ENCODE peak calls at places on chromosomes 7 and 10, in four cellular contexts. I is Peyer's patch, J is aorta, R is heart right ventricle. T is an unnamed sample.
A peak's percentile ranks its signal among the peaks of the same experiment; 100 is the strongest.

GRCh38 chr7:23607130-23607529 is 9.9 kb downstream of the CCDC126 start:
- DNase-seq in I (no peak), J (no peak), R (no peak), T (no peak)

GRCh38 chr7:10934292-10934691 is 39.4 kb upstream of the PHF14 start:
- DNase-seq in I (no peak), J (no peak), R (no peak), T (no peak)

GRCh38 chr7:108503112-108504026 is 22.6 kb downstream of the PNPLA8 start:
- DNase-seq in I (no peak), J (no peak), R (no peak), T (no peak)

GRCh38 chr7:82665966-82666507 is 222.5 kb upstream of the CACNA2D1 start:
- DNase-seq in I (no peak), J (no peak), R (no peak), T (no peak)

GRCh38 chr10:83666762-83667161 is 472.5 kb upstream of the GHITM start:
- DNase-seq in I (no peak), J (no peak), R (no peak), T (no peak)

GRCh38 chr7:370775-371118 is 80.8 kb downstream of the FOXL3 start:
- DNase-seq in I (no peak), J (peak; percentile 34), R (no peak), T (no peak)

GRCh38 chr10:45034301-45034700 is 33.6 kb downstream of the ZNF22 start:
- DNase-seq in I (no peak), J (no peak), R (no peak), T (no peak)

GRCh38 chr7:8923164-8923806 is 489.9 kb downstream of the NXPH1 start:
- DNase-seq in I (no peak), J (no peak), R (no peak), T (no peak)

GRCh38 chr10:61987951-61988379 is 86.5 kb downstream of the ARID5B start:
- DNase-seq in I (no peak), J (no peak), R (no peak), T (no peak)

GRCh38 chr10:22740180-22740579 is 25.8 kb upstream of the PIP4K2A start:
- DNase-seq in I (no peak), J (no peak), R (no peak), T (no peak)

GRCh38 chr7:29442146-29442545 is 121.5 kb upstream of the PRR15 start:
- DNase-seq in I (no peak), J (no peak), R (no peak), T (no peak)

GRCh38 chr10:43671659-43672555 is 23.2 kb upstream of the ZNF32 start:
- DNase-seq in I (peak; percentile 65), J (no peak), R (peak; percentile 69), T (no peak)

GRCh38 chr7:151964951-151965350 is 8.7 kb downstream of the GALNTL5 start:
- DNase-seq in I (no peak), J (no peak), R (no peak), T (no peak)

GRCh38 chr7:1459512-1459892 is 232 bp upstream of the MICALL2 start:
- DNase-seq in I (peak; percentile 100), J (peak; percentile 100), R (peak; percentile 99), T (peak; percentile 99)
- H3K4me3 ChIP-seq in I (peak overlapping the region; percentile 86), J (peak overlapping the region; percentile 50), R (peak overlapping the region; percentile 90), T (peak overlapping the region; percentile 69)

DNA sequence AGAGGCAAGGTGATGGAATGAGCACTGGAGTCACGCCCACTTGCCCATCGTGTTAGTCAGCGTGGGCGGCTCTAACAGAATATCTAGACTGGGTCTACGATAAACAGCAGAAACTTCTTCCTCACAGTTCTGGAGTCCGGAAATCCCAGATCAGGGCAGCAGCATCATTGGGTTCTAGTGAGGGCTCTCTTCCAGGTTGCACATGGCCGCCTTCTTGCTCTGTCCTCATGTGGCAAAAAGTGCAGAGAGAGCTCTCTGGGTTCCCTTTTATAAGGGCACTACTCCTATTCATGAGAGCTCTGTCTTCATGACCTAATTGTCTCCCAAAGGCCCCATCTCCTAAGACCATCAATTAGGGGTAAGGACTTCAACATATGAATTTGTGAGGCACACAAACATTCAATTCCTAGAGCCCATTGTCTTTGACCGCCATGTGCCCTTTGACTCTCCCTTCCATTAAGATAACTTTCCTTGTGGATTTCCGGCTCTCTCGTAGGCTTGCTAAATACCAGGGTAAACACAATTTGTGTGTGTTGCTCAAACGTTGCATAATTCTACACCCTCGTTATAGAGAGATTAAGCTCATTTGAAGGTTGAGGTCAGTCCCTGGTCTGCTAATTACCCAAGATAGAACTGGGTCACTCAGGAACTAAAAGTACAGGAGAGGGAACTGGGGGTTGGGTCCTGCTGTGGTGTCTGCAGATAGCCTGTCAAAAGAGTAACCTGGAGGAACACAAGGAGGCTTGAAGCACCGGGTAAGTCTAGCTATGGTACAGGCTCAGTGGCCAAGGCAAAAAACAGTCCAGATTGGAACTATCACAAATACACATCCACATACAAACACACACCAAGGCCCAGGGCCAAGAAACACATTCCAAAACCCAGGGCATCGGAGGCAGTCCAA is 28.7 kb upstream of the USP6NL start:
- DNase-seq in I (no peak), J (no peak), R (no peak), T (no peak)
- H3K4me1 ChIP-seq in I (no peaks in the 10 kb centered on the region), J (no peaks in the 10 kb centered on the region), R (no peaks in the 10 kb centered on the region), T (no peaks in the 10 kb centered on the region)

GRCh38 chr10:131248376-131249165 is 63.0 kb downstream of the TCERG1L start:
- DNase-seq in I (no peak), J (peak; percentile 67), R (no peak), T (no peak)

GRCh38 chr10:131247873-131248272 is 63.6 kb downstream of the TCERG1L start:
- DNase-seq in I (no peak), J (no peak), R (no peak), T (no peak)

GRCh38 chr10:131246089-131246488 is 65.4 kb downstream of the TCERG1L start:
- DNase-seq in I (no peak), J (peak; percentile 57), R (no peak), T (no peak)

GRCh38 chr10:131245475-131246059 is 66.0 kb downstream of the TCERG1L start:
- DNase-seq in I (no peak), J (peak; percentile 47), R (no peak), T (no peak)

DNA sequence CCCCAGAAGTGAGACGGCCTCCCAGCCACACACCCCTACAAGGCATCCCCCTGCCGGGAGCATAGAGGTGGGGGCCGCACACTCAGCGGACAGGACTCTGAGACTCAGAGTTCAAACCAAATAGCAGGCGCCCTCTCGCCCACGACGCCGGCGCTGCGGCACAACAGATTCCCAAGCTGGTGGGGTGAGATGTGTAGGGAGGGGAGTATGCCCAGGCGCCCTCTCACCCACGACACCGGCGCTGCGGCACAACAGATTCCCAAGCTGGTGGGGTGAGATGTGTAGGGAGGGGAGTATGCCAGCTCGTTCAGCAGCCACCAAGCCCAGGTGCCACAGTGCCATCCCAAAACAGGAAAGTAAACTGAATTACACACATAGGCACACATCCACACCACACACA is 64.7 kb downstream of the TCERG1L start:
- DNase-seq in I (no peak), J (peak; percentile 67), R (no peak), T (no peak)
- H3K9me3 ChIP-seq in I (no peaks in the 10 kb centered on the region), J (no peaks in the 10 kb centered on the region), R (no peaks in the 10 kb centered on the region), T (peaks cover 9% of the 10 kb centered on the region)

GRCh38 chr7:150703209-150703608 is 13.2 kb upstream of the GIMAP1 start:
- DNase-seq in I (no peak), J (no peak), R (no peak), T (no peak)
- H3K4me3 ChIP-seq in I (no peak overlapping the region), J (no peak overlapping the region), R (no peak overlapping the region), T (no peak overlapping the region)

DNA sequence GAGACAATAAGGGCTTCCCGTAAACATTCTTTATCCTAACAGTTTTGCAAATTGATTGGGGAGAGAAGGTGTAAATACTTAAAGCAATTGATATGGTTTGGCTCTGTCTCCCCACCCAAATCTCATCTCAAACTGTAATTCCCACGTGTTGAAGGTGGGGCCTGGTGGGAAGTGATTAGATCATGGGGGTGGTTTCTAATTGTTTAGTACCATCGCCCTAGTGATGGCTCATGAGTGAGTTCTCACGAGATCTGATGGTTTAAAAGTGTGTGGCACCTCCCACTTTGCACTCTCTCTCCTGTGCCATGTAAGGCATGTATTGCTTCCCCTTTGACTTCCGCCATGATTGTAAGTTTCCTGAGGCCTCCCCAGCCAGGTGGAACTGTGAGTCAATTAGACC is 22.1 kb upstream of the CAPZA2 start:
- DNase-seq in I (no peak), J (no peak), R (no peak), T (no peak)
- H3K4me1 ChIP-seq in I (no peaks in the 10 kb centered on the region), J (no peaks in the 10 kb centered on the region), R (no peaks in the 10 kb centered on the region), T (peaks cover 4% of the 10 kb centered on the region)

GRCh38 chr10:131420867-131421266 is 109.3 kb upstream of the TCERG1L start:
- DNase-seq in I (no peak), J (no peak), R (no peak), T (no peak)

GRCh38 chr10:131422731-131423130 is 111.2 kb upstream of the TCERG1L start:
- DNase-seq in I (no peak), J (peak; percentile 39), R (no peak), T (no peak)

GRCh38 chr10:131419797-131420196 is 108.3 kb upstream of the TCERG1L start:
- DNase-seq in I (no peak), J (peak; percentile 61), R (no peak), T (no peak)

GRCh38 chr10:131421381-131421780 is 109.9 kb upstream of the TCERG1L start:
- DNase-seq in I (no peak), J (no peak), R (no peak), T (no peak)

GRCh38 chr10:131418686-131419085 is 107.2 kb upstream of the TCERG1L start:
- DNase-seq in I (no peak), J (no peak), R (no peak), T (no peak)
- H3K9me3 ChIP-seq in I (no peaks in the 10 kb centered on the region), J (no peaks in the 10 kb centered on the region), R (peaks cover 15% of the 10 kb centered on the region), T (no peaks in the 10 kb centered on the region)

GRCh38 chr10:103618575-103619423 is 125.3 kb downstream of the NEURL1 start:
- DNase-seq in I (peak; percentile 57), J (peak; percentile 91), R (peak; percentile 75), T (no peak)
- H3K4me3 ChIP-seq in I (no peak overlapping the region), J (no peak overlapping the region), R (no peak overlapping the region), T (no peak overlapping the region)

GRCh38 chr7:28132959-28133745 is 47.4 kb downstream of the JAZF1 start:
- DNase-seq in I (no peak), J (no peak), R (no peak), T (no peak)
- H3K4me1 ChIP-seq in I (no peaks in the 10 kb centered on the region), J (peaks cover 2% of the 10 kb centered on the region), R (peaks cover 46% of the 10 kb centered on the region), T (peaks cover 32% of the 10 kb centered on the region)

T was measured in SJSA1.